ENCODE peak calls at places on chromosomes 7 and 10, in four cellular contexts. L is mammary epithelial cell; A is lung; N is naive thymus-derived CD4-positive, alpha-beta T cell. U is an unnamed sample.

GRCh38 chr7:137592232-137592896 is 248.8 kb upstream of the PTN start:
- DNase-seq in L (peak), A (peak), N (no peak), U (peak)

GRCh38 chr10:4775808-4776207 is 50.2 kb upstream of the AKR1E2 start:
- DNase-seq in L (peak), A (no peak), N (no peak), U (peak)

GRCh38 chr10:36489181-36489927 is 636.0 kb upstream of the ANKRD30A start:
- DNase-seq in L (no peak), A (no peak), N (no peak), U (peak)

GRCh38 chr10:123943307-123943706 is 51.7 kb upstream of the CPXM2 start:
- DNase-seq in L (no peak), A (no peak), N (no peak), U (no peak)

GRCh38 chr10:130127612-130128607 is 8.3 kb upstream of the GLRX3 start:
- DNase-seq in L (peak), A (peak), N (no peak), U (peak)

GRCh38 chr7:76142861-76143260 is 58.8 kb upstream of the SRRM3 start:
- DNase-seq in L (no peak), A (no peak), N (no peak), U (no peak)

GRCh38 chr10:31554556-31554955 is 235.5 kb downstream of the ZEB1 start:
- DNase-seq in L (peak), A (no peak), N (no peak), U (peak)

GRCh38 chr7:143380646-143381426 is at the start of gene ZYX:
- DNase-seq in L (peak), A (peak), N (peak), U (peak)

GRCh38 chr7:47945261-47946015 is 2.8 kb downstream of the PKD1L1 start:
- DNase-seq in L (peak), A (peak), N (peak), U (peak)

GRCh38 chr10:1074748-1075358 is 18.7 kb downstream of the WDR37 start:
- DNase-seq in L (no peak), A (peak), N (no peak), U (no peak)

GRCh38 chr10:94214497-94214896 is 148.2 kb downstream of the NOC3L start:
- DNase-seq in L (no peak), A (no peak), N (no peak), U (no peak)

GRCh38 chr10:68095176-68095575 is 14.1 kb upstream of the MYPN start:
- DNase-seq in L (peak), A (no peak), N (no peak), U (peak)

GRCh38 chr10:132662186-132662920 is 123.6 kb downstream of the NKX6-2 start:
- DNase-seq in L (no peak), A (no peak), N (no peak), U (no peak)

GRCh38 chr7:101094791-101095375 is 9.6 kb downstream of the TRIM56 start:
- DNase-seq in L (no peak), A (no peak), N (no peak), U (peak)

GRCh38 chr7:94059747-94060146 is 55.6 kb upstream of the BET1 start:
- DNase-seq in L (no peak), A (no peak), N (no peak), U (peak)

GRCh38 chr7:37511852-37512377 is 63.3 kb upstream of the ELMO1 start:
- DNase-seq in L (no peak), A (no peak), N (no peak), U (no peak)

GRCh38 chr10:3471927-3472704 is 299.5 kb upstream of the PITRM1 start:
- DNase-seq in L (peak), A (peak), N (no peak), U (no peak)

GRCh38 chr10:82814635-82815034 is 939.6 kb downstream of the NRG3 start:
- DNase-seq in L (peak), A (no peak), N (no peak), U (no peak)

GRCh38 chr10:97020452-97021400 is 165.0 kb downstream of the SLIT1 start:
- DNase-seq in L (no peak), A (no peak), N (no peak), U (peak)

GRCh38 chr10:102615361-102615760 is 28.9 kb upstream of the TRIM8 start:
- DNase-seq in L (no peak), A (no peak), N (no peak), U (no peak)

GRCh38 chr10:26336979-26337378 is 101.2 kb upstream of the APBB1IP start:
- DNase-seq in L (no peak), A (no peak), N (no peak), U (no peak)

GRCh38 chr10:17685227-17685840 is 41.4 kb downstream of the STAM start:
- DNase-seq in L (no peak), A (no peak), N (no peak), U (no peak)

GRCh38 chr7:5012985-5013384 is 32.7 kb upstream of the RBAK start:
- DNase-seq in L (no peak), A (no peak), N (no peak), U (no peak)

GRCh38 chr10:80202934-80203834 is 2.2 kb downstream of the ANXA11 start:
- DNase-seq in L (peak), A (peak), N (no peak), U (peak)

GRCh38 chr10:50837095-50837494 is 48.3 kb downstream of the A1CF start:
- DNase-seq in L (no peak), A (no peak), N (no peak), U (no peak)

GRCh38 chr10:95480901-95481491 is 80.2 kb downstream of the SORBS1 start:
- DNase-seq in L (peak), A (no peak), N (no peak), U (no peak)

GRCh38 chr7:2757904-2758672 is 70.1 kb downstream of the AMZ1 start:
- DNase-seq in L (peak), A (no peak), N (no peak), U (peak)

GRCh38 chr7:41374150-41374848 is 328.6 kb downstream of the INHBA start:
- DNase-seq in L (no peak), A (no peak), N (no peak), U (no peak)

GRCh38 chr7:42493436-42494198 is 256.6 kb upstream of the GLI3 start:
- DNase-seq in L (peak), A (peak), N (no peak), U (peak)

GRCh38 chr7:155363852-155364600 is 66.3 kb downstream of the INSIG1 start:
- DNase-seq in L (no peak), A (no peak), N (no peak), U (no peak)

GRCh38 chr7:41058986-41059741 is 643.7 kb downstream of the INHBA start:
- DNase-seq in L (peak), A (no peak), N (no peak), U (no peak)

GRCh38 chr7:113710310-113711106 is 208.3 kb downstream of the PPP1R3A start:
- DNase-seq in L (peak), A (peak), N (no peak), U (peak)

GRCh38 chr7:54802841-54803240 is 43.8 kb upstream of the SEC61G start:
- DNase-seq in L (peak), A (no peak), N (no peak), U (peak)

GRCh38 chr10:78997635-78998618 is 70.8 kb upstream of the ZMIZ1 start:
- DNase-seq in L (no peak), A (no peak), N (no peak), U (no peak)

GRCh38 chr10:127909716-127910463 is 3.0 kb downstream of the PTPRE start:
- DNase-seq in L (no peak), A (no peak), N (no peak), U (no peak)

DNA sequence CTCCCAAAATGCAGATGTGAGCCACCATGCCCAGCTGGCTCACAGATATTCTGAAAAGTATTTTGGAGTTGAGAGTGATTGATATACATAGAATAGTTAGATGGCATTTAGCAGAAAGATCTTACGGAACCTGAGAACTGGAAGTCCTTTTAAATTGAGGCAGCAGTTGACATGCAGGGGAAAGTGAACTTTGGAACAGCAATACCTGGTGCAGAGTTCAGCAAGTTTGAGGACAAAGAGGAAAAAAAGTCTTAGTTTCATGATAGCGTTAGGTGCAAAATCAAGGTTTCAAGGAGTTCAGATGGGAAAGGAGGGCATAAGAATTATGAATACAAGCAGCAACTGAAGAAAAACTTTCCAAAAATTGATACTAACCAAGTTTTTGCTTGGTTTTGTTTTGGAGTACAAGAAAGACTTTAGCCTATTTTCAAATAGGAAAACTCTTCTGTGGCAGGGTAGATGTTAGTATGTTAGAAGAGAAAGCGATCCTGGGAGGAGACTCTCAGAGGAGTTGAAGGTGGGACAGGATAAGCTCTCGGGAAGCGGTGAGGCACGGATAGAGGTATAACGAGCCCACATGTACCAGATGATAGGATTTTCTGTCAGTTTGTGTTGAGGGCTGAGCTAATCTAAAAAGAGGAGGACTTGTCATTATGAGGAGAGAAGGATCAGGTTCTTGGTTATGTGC is 28.0 kb upstream of the STMP1 start:
- DNase-seq in L (no peak), A (no peak), N (no peak), U (no peak)
- H3K4me3 ChIP-seq in L (no peak), A (no peak), N (no peak), U (no peak)

DNA sequence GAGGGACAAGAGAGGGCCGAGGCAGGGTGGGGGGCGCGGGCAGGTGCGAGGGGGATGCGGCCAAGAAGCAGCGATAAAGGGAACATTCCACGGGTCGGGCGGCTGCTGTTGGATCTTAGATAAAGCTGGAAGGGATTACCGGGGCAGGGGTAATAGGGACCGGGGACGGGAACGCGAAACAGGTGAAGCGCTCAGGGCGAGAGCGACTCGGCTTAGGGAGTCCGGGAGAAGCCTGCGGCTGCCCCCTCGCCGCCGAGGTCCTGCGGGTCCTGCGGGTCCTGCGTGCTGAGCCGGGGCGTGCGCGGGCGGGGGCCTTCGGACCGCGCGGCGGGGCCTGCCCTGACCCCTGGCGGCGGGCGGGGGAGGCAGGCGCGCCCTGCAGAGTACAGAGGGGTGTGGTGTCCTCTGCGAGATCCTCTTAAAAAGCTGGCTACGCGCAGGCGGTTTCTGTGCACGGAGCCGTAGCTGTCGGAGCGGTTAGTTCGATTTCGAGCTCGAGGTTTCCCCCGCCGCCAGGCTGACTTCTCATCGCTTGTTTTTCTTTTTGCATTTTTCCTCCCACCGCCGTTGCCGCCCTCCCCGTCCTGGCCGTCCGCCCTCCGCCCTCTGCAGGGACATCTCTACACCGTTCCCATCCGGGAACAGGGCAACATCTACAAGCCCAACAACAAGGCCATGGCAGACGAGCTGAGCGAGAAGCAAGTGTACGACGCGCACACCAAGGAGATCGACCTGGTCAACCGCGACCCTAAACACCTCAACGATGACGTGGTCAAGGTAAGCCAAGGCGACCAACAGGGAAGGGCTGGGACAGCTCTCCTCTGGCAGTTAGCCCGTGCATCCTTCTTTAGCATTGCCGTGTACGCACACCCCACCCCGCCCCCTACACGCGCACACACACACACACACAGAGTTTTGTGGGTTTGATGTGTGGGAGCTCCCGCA is 1.3 kb downstream of the CAV1 start:
- DNase-seq in L (peak), A (peak), N (peak), U (peak)
- H3K27ac ChIP-seq in L (peak), A (peak), N (no peak), U (peak)

GRCh38 chr7:25619963-25620799 is 391.9 kb upstream of the NPVF start:
- DNase-seq in L (no peak), A (no peak), N (no peak), U (no peak)
- H3K4me3 ChIP-seq in L (no peak), A (no peak), N (peak), U (no peak)

DNA sequence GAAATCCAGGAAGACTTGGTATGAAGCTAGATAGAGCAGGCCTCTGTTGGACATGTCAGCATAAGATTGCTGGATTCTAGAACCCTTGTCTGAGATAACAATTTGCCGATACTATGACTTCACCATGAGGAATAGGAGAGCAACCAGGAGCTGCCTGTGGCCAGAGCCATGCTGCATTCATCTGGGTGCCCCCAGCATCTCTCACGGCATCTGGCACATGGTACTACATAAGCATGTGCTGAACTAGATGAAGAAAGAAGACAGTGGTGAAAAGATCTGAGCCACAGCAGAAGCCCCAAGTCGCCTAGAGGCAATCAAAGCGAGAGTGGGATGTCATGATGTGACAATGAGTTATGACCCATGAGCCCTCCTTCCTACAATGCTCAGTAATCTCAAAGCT is 19.5 kb downstream of the GOT1 start:
- DNase-seq in L (no peak), A (no peak), N (no peak), U (no peak)
- H3K27ac ChIP-seq in L (no peak), A (no peak), N (no peak), U (no peak)

GRCh38 chr10:70864940-70865339 is 23.4 kb downstream of the PCBD1 start:
- DNase-seq in L (no peak), A (no peak), N (no peak), U (no peak)
- H3K4me3 ChIP-seq in L (no peak), A (no peak), N (no peak), U (no peak)

DNA sequence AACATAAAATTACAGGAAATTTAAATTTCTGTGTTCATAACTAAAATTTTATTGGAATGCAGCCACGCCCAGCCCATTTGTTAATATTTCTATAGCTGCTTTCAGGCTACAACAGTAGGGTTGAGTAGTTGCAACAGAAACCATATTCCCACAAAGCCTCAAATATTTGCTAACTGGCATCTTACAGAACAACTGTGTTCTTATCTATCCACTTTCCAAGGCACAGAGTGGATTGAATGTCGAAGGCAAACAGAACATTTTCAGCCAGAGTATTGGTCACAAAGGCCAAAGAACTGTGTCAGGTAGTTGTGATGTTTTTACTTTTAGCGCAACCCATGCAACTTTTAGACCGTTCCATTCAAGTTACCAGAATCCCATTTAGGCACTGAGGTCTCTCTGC is 51.1 kb upstream of the OPN4 start:
- DNase-seq in L (peak), A (no peak), N (no peak), U (no peak)
- H3K27ac ChIP-seq in L (no peak), A (no peak), N (no peak), U (no peak)

GRCh38 chr7:106612432-106612831 is 48.5 kb downstream of the CCDC71L start:
- DNase-seq in L (no peak), A (no peak), N (no peak), U (no peak)
- H3K4me3 ChIP-seq in L (no peak), A (no peak), N (no peak), U (no peak)